ENCODE peak calls at places on chromosomes 4 and X, in four cellular contexts. One of them, this sample, is unnamed.

GRCh38 chrX:112867570-112867969 is 26.9 kb upstream of the AMOT start:
- DNase-seq in natural killer cell: no peak
- DNase-seq in type B pancreatic cell: no peak
- DNase-seq in SJSA1: no peak
- DNase-seq in this sample: no peak

GRCh38 chr4:86011117-86011516 is 348.7 kb downstream of the MAPK10 start:
- DNase-seq in natural killer cell: no peak
- DNase-seq in type B pancreatic cell: no peak
- DNase-seq in SJSA1: no peak
- DNase-seq in this sample: peak; percentile 85

GRCh38 chr4:6123541-6123940 is 76.8 kb downstream of the JAKMIP1 start:
- DNase-seq in natural killer cell: no peak
- DNase-seq in type B pancreatic cell: no peak
- DNase-seq in SJSA1: no peak
- DNase-seq in this sample: no peak

GRCh38 chr4:6290769-6291547 is 21.3 kb downstream of the WFS1 start:
- DNase-seq in natural killer cell: no peak
- DNase-seq in type B pancreatic cell: no peak
- DNase-seq in SJSA1: no peak
- DNase-seq in this sample: no peak

GRCh38 chr4:40577588-40578253 is 51.9 kb downstream of the RBM47 start:
- DNase-seq in natural killer cell: no peak
- DNase-seq in type B pancreatic cell: no peak
- DNase-seq in SJSA1: no peak
- DNase-seq in this sample: no peak

GRCh38 chrX:112614640-112615039 is 65.1 kb downstream of the LHFPL1 start:
- DNase-seq in natural killer cell: no peak
- DNase-seq in type B pancreatic cell: no peak
- DNase-seq in SJSA1: no peak
- DNase-seq in this sample: no peak

GRCh38 chrX:11678174-11678573 is 12.5 kb upstream of the ARHGAP6 start:
- DNase-seq in natural killer cell: no peak
- DNase-seq in type B pancreatic cell: no peak
- DNase-seq in SJSA1: no peak
- DNase-seq in this sample: no peak

GRCh38 chrX:22296871-22297270 is 24.2 kb downstream of the CBLL2 start:
- DNase-seq in natural killer cell: no peak
- DNase-seq in type B pancreatic cell: no peak
- DNase-seq in SJSA1: no peak
- DNase-seq in this sample: no peak

GRCh38 chrX:78092296-78092695 is 11.8 kb upstream of the PGK1 start:
- DNase-seq in natural killer cell: no peak
- DNase-seq in type B pancreatic cell: no peak
- DNase-seq in SJSA1: peak; percentile 46
- DNase-seq in this sample: peak; percentile 45

GRCh38 chr4:17580969-17581368 is 4.0 kb downstream of the LAP3 start:
- DNase-seq in natural killer cell: no peak
- DNase-seq in type B pancreatic cell: no peak
- DNase-seq in SJSA1: no peak
- DNase-seq in this sample: peak; percentile 77

GRCh38 chr4:189740873-189741272 is 199.8 kb upstream of the FRG1 start:
- DNase-seq in natural killer cell: no peak
- DNase-seq in type B pancreatic cell: no peak
- DNase-seq in SJSA1: no peak
- DNase-seq in this sample: no peak

GRCh38 chr4:75561789-75562188 is 5.9 kb downstream of the ODAPH start:
- DNase-seq in natural killer cell: no peak
- DNase-seq in type B pancreatic cell: no peak
- DNase-seq in SJSA1: no peak
- DNase-seq in this sample: no peak

GRCh38 chr4:108512615-108513505 is 107.5 kb upstream of the RPL34 start:
- DNase-seq in natural killer cell: no peak
- DNase-seq in type B pancreatic cell: peak; percentile 68
- DNase-seq in SJSA1: peak; percentile 75
- DNase-seq in this sample: peak; percentile 23

GRCh38 chr4:13464973-13465372 is 19.2 kb downstream of the RAB28 start:
- DNase-seq in natural killer cell: no peak
- DNase-seq in type B pancreatic cell: no peak
- DNase-seq in SJSA1: no peak
- DNase-seq in this sample: no peak

GRCh38 chrX:101230636-101231035 is 11.1 kb downstream of the DRP2 start:
- DNase-seq in natural killer cell: no peak
- DNase-seq in type B pancreatic cell: no peak
- DNase-seq in SJSA1: no peak
- DNase-seq in this sample: no peak

GRCh38 chrX:13152511-13152868 is 108.1 kb upstream of the FAM9C start:
- DNase-seq in natural killer cell: no peak
- DNase-seq in type B pancreatic cell: no peak
- DNase-seq in SJSA1: no peak
- DNase-seq in this sample: no peak

GRCh38 chr4:85116008-85116407 is 149.5 kb upstream of the WDFY3 start:
- DNase-seq in natural killer cell: no peak
- DNase-seq in type B pancreatic cell: no peak
- DNase-seq in SJSA1: no peak
- DNase-seq in this sample: no peak

GRCh38 chr4:68272860-68273259 is 27.4 kb upstream of the TMPRSS11B start:
- DNase-seq in natural killer cell: no peak
- DNase-seq in type B pancreatic cell: no peak
- DNase-seq in SJSA1: no peak
- DNase-seq in this sample: no peak

GRCh38 chr4:151953286-151953685 is 192.5 kb upstream of the GATB start:
- DNase-seq in natural killer cell: no peak
- DNase-seq in type B pancreatic cell: no peak
- DNase-seq in SJSA1: no peak
- DNase-seq in this sample: no peak

GRCh38 chr4:8778760-8779159 is 92.9 kb downstream of the HMX1 start:
- DNase-seq in natural killer cell: no peak
- DNase-seq in type B pancreatic cell: no peak
- DNase-seq in SJSA1: no peak
- DNase-seq in this sample: no peak

GRCh38 chr4:70183168-70183939 is 12.2 kb upstream of the ODAM start:
- DNase-seq in natural killer cell: no peak
- DNase-seq in type B pancreatic cell: no peak
- DNase-seq in SJSA1: no peak
- DNase-seq in this sample: peak; percentile 53

GRCh38 chrX:130726661-130727060 is 176.3 kb downstream of the ENOX2 start:
- DNase-seq in natural killer cell: no peak
- DNase-seq in type B pancreatic cell: no peak
- DNase-seq in SJSA1: no peak
- DNase-seq in this sample: no peak

GRCh38 chrX:134520860-134521390 is 61.0 kb downstream of the HPRT1 start:
- DNase-seq in natural killer cell: no peak
- DNase-seq in type B pancreatic cell: no peak
- DNase-seq in SJSA1: peak; percentile 49
- DNase-seq in this sample: peak; percentile 78

GRCh38 chrX:29652484-29652883 is 562.9 kb upstream of the MAGEB2 start:
- DNase-seq in natural killer cell: no peak
- DNase-seq in type B pancreatic cell: no peak
- DNase-seq in SJSA1: no peak
- DNase-seq in this sample: no peak

GRCh38 chr4:168848112-168848511 is 161.9 kb downstream of the CBR4 start:
- DNase-seq in natural killer cell: no peak
- DNase-seq in type B pancreatic cell: no peak
- DNase-seq in SJSA1: no peak
- DNase-seq in this sample: peak; percentile 37

GRCh38 chr4:97235516-97235915 is 907.8 kb downstream of the STPG2 start:
- DNase-seq in natural killer cell: no peak
- DNase-seq in type B pancreatic cell: no peak
- DNase-seq in SJSA1: no peak
- DNase-seq in this sample: peak; percentile 5

GRCh38 chr4:41575665-41576064 is 37.7 kb downstream of the LIMCH1 start:
- DNase-seq in natural killer cell: no peak
- DNase-seq in type B pancreatic cell: no peak
- DNase-seq in SJSA1: no peak
- DNase-seq in this sample: no peak

GRCh38 chrX:48493890-48494364 is 14.9 kb upstream of the PORCN start:
- DNase-seq in natural killer cell: no peak
- DNase-seq in type B pancreatic cell: no peak
- DNase-seq in SJSA1: no peak
- DNase-seq in this sample: peak; percentile 35

GRCh38 chrX:70046978-70047377 is 2.8 kb downstream of the AWAT2 start:
- DNase-seq in natural killer cell: no peak
- DNase-seq in type B pancreatic cell: no peak
- DNase-seq in SJSA1: no peak
- DNase-seq in this sample: peak; percentile 48

GRCh38 chr4:3766791-3767561 is 791 bp downstream of the ADRA2C start:
- DNase-seq in natural killer cell: no peak
- DNase-seq in type B pancreatic cell: no peak
- DNase-seq in SJSA1: no peak
- DNase-seq in this sample: no peak

GRCh38 chrX:48971325-48972213 is at the start of gene KCND1:
- DNase-seq in natural killer cell: no peak
- DNase-seq in type B pancreatic cell: no peak
- DNase-seq in SJSA1: no peak
- DNase-seq in this sample: peak; percentile 44

GRCh38 chrX:40146471-40147398 is 49.0 kb upstream of the BCOR start:
- DNase-seq in natural killer cell: no peak
- DNase-seq in type B pancreatic cell: peak; percentile 77
- DNase-seq in SJSA1: no peak
- DNase-seq in this sample: no peak

GRCh38 chr4:38141808-38142500 is 181.8 kb downstream of the PTTG2 start:
- DNase-seq in natural killer cell: no peak
- DNase-seq in type B pancreatic cell: no peak
- DNase-seq in SJSA1: no peak
- DNase-seq in this sample: peak; percentile 15

GRCh38 chr4:185405296-185405999 is 8.8 kb downstream of the ANKRD37 start:
- DNase-seq in natural killer cell: no peak
- DNase-seq in type B pancreatic cell: no peak
- DNase-seq in SJSA1: no peak
- DNase-seq in this sample: no peak

This sample was measured in endothelial cell of umbilical vein.